ENCODE peak calls at places on chromosomes 7 and 10, in eight cellular contexts. K is Peyer's patch, M is transverse colon, Q is uterus, V is heart left ventricle, T is suprapubic skin, X is HCT116, W is right lobe of liver. P is an unnamed sample.

GRCh38 chr7:104252409-104253134 is 44.8 kb upstream of the ORC5 start:
- DNase-seq in X (peak; percentile 16), V (no peak), Q (no peak), M (no peak), K (no peak), W (no peak), T (no peak), P (no peak)

GRCh38 chr7:111982133-111982532 is 224.1 kb downstream of the DOCK4 start:
- DNase-seq in T (no peak), K (no peak), Q (no peak), W (no peak), M (no peak), V (no peak), X (no peak), P (no peak)

GRCh38 chr7:32958046-32959025 is 1.1 kb downstream of the FKBP9 start:
- DNase-seq in Q (peak; percentile 31), W (no peak), M (peak; percentile 57), V (peak; percentile 73), X (no peak), T (peak; percentile 85), K (peak; percentile 54), P (no peak)

GRCh38 chr7:11492307-11492706 is 339.7 kb downstream of the THSD7A start:
- DNase-seq in Q (no peak), M (no peak), X (no peak), T (no peak), W (no peak), K (no peak), V (no peak), P (no peak)

GRCh38 chr10:15642095-15642494 is 77.6 kb downstream of the ITGA8 start:
- DNase-seq in W (no peak), Q (no peak), M (no peak), X (no peak), K (no peak), V (no peak), T (no peak), P (no peak)

GRCh38 chr7:41881313-41882130 is 178.6 kb upstream of the INHBA start:
- DNase-seq in W (peak; percentile 54), T (no peak), Q (no peak), K (no peak), V (peak; percentile 36), X (no peak), M (peak; percentile 46), P (peak; percentile 71)

GRCh38 chr10:49617281-49618020 is 3.6 kb downstream of the CHAT start:
- DNase-seq in K (peak; percentile 34), W (no peak), T (peak; percentile 35), X (no peak), Q (no peak), M (no peak), V (no peak), P (no peak)

GRCh38 chr10:114932225-114932624 is 5.8 kb upstream of the TRUB1 start:
- DNase-seq in X (no peak), M (no peak), T (no peak), V (no peak), W (no peak), K (no peak), Q (no peak), P (no peak)

GRCh38 chr10:74314166-74314565 is 163.1 kb downstream of the ADK start:
- DNase-seq in T (no peak), X (no peak), W (no peak), Q (no peak), V (no peak), K (no peak), M (no peak), P (no peak)

GRCh38 chr10:37754538-37755323 is 102.7 kb downstream of the ZNF248 start:
- DNase-seq in Q (no peak), W (no peak), M (peak; percentile 24), X (peak; percentile 7), K (no peak), T (no peak), V (no peak), P (no peak)

GRCh38 chr7:51144178-51144577 is 172.4 kb downstream of the COBL start:
- DNase-seq in X (no peak), T (no peak), W (no peak), K (no peak), V (no peak), M (peak; percentile 13), Q (no peak), P (no peak)

GRCh38 chr10:34682580-34682979 is 132.5 kb downstream of the PARD3 start:
- DNase-seq in M (no peak), Q (no peak), V (no peak), X (no peak), W (no peak), K (no peak), T (no peak), P (no peak)

GRCh38 chr10:71623098-71623985 is 96.2 kb downstream of the C10orf105 start:
- DNase-seq in W (no peak), M (peak; percentile 26), Q (peak; percentile 39), K (no peak), X (no peak), T (no peak), V (no peak), P (peak; percentile 49)

GRCh38 chr10:96038476-96039387 is 4.7 kb upstream of the CCNJ start:
- DNase-seq in Q (no peak), V (no peak), X (no peak), M (no peak), T (no peak), K (no peak), W (no peak), P (no peak)

GRCh38 chr10:75772153-75772887 is 340.9 kb downstream of the LRMDA start:
- DNase-seq in M (no peak), Q (no peak), K (no peak), X (no peak), T (no peak), W (no peak), V (no peak), P (no peak)

GRCh38 chr10:119120413-119120867 is 16.5 kb downstream of the DENND10 start:
- DNase-seq in V (no peak), K (no peak), X (no peak), Q (no peak), W (no peak), M (no peak), T (no peak), P (no peak)

GRCh38 chr7:92925876-92926696 is 89.7 kb upstream of the CDK6 start:
- DNase-seq in W (no peak), Q (no peak), V (no peak), X (no peak), T (no peak), K (no peak), M (no peak), P (no peak)

GRCh38 chr7:53422291-53422690 is 386.9 kb downstream of the POM121L12 start:
- DNase-seq in T (no peak), V (no peak), K (no peak), X (no peak), Q (no peak), M (no peak), W (no peak), P (no peak)

DNA sequence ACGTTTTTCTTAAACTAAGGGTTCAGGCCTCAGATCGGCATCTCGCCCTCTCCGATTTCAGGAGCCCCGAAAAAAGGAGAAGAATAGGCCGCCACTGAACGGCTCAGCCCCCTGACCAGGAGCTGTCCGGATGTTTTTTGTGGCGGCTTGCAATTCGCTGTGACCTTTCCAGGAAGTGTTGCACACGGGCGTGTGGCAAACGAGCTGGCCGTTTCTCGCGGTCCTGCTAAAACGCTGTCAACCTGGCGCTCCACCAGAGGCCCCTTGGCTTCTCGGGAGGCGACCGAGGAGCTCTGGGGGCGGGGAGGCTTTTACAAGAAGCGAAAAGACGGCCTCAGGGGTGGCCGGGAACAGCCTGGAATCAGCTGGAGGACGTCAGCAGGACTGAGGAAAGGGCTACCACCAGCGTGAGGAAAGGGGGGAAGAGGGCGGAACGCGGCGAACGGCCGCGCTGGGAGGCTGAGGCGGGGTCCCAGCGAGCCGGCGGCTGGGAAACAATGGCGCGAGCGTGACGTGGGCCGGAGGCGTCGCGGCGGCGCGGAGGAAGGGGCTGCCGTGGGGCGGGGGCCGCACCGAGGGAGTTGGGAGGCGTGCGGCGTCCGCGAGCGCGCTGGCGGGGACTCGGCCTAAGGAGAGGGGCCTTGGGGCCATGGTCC is 493 bp downstream of the NT5C2 start:
- DNase-seq in W (peak; percentile 90), V (peak; percentile 85), Q (peak; percentile 73), X (peak; percentile 55), T (peak; percentile 92), M (peak; percentile 84), K (peak; percentile 84), P (no peak)
- TF ChIP-seq POLR2A in W (peak; percentile 64), V (no peak), Q (no peak), X (no peak), T (no peak), M (peak; percentile 88), K (peak; percentile 38), P (peak; percentile 68)

GRCh38 chr10:23362879-23363787 is 18.5 kb upstream of the C10orf67 start:
- DNase-seq in K (no peak), Q (no peak), V (no peak), W (no peak), T (no peak), M (no peak), X (no peak), P (no peak)
- H3K27ac ChIP-seq in K (no peak overlapping the region), Q (no peak overlapping the region), V (no peak overlapping the region), W (no peak overlapping the region), T (no peak overlapping the region), M (no peak overlapping the region), X (no peak overlapping the region), P (no peak overlapping the region)

GRCh38 chr10:27439101-27439500 is 65.0 kb upstream of the RAB18 start:
- DNase-seq in X (no peak), M (no peak), V (no peak), Q (no peak), T (no peak), K (no peak), W (no peak), P (no peak)

GRCh38 chr10:27437775-27438174 is 66.3 kb upstream of the RAB18 start:
- DNase-seq in M (no peak), W (no peak), V (no peak), T (no peak), K (no peak), X (no peak), Q (no peak), P (no peak)

GRCh38 chr10:27445070-27445469 is 59.0 kb upstream of the RAB18 start:
- DNase-seq in M (no peak), X (no peak), K (no peak), Q (no peak), W (no peak), V (no peak), T (no peak), P (no peak)

GRCh38 chr10:27440478-27440877 is 63.6 kb upstream of the RAB18 start:
- DNase-seq in W (no peak), X (no peak), K (no peak), M (no peak), Q (no peak), V (no peak), T (no peak), P (no peak)

GRCh38 chr10:27440021-27440420 is 64.1 kb upstream of the RAB18 start:
- DNase-seq in M (no peak), V (no peak), X (no peak), W (no peak), K (no peak), Q (no peak), T (no peak), P (no peak)
- TF ChIP-seq POLR2A in M (no peak), V (no peak), X (no peak), W (no peak), K (no peak), Q (no peak), T (no peak), P (no peak)

DNA sequence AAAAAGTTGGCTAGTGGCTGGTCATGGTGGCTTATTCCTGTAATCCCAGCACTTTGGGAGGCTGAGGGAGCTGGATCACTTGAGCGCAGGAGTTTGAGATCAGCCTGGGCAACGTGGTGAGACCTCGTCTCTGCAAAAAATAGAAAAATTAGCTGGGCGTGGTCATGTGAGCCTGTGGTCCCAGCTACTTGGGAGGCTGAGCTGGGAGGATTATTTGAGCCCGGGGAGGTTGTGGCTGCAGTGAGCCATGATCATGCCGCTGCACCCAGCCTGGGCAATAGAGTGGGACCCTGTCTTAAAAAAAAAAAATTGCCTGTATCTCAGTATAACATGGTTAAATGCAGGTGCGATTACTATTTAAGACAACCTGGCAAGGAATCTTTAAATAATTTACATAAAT is 61.0 kb downstream of the ADD3 start:
- DNase-seq in Q (no peak), X (no peak), M (no peak), V (no peak), T (no peak), K (no peak), W (no peak), P (no peak)
- H3K27ac ChIP-seq in Q (peak overlapping the region; percentile 34), X (no peak overlapping the region), M (peak overlapping the region; percentile 62), V (no peak overlapping the region), T (peak overlapping the region; percentile 62), K (peak overlapping the region; percentile 42), W (no peak overlapping the region), P (peak overlapping the region; percentile 78)